ENCODE peak calls at places on chromosome 10, in four cellular contexts. One of them, this sample, is unnamed.

GRCh38 chr10:71623098-71623985 is 96.2 kb downstream of the C10orf105 start:
- DNase-seq in neural crest cell: peak; percentile 28
- DNase-seq in body of pancreas: no peak
- DNase-seq in IMR-90: peak; percentile 24
- DNase-seq in this sample: peak; percentile 26

GRCh38 chr10:103197177-103197576 is 4.1 kb upstream of the NT5C2 start:
- DNase-seq in neural crest cell: no peak
- DNase-seq in body of pancreas: peak; percentile 47
- DNase-seq in IMR-90: peak; percentile 75
- DNase-seq in this sample: peak; percentile 70

GRCh38 chr10:63977329-63977923 is 456.2 kb downstream of the REEP3 start:
- DNase-seq in neural crest cell: peak; percentile 41
- DNase-seq in body of pancreas: peak; percentile 40
- DNase-seq in IMR-90: peak; percentile 13
- DNase-seq in this sample: peak; percentile 48

GRCh38 chr10:81036257-81036656 is 498.6 kb downstream of the SH2D4B start:
- DNase-seq in neural crest cell: no peak
- DNase-seq in body of pancreas: no peak
- DNase-seq in IMR-90: no peak
- DNase-seq in this sample: no peak

GRCh38 chr10:75035975-75036708 is 75.3 kb upstream of the SAMD8 start:
- DNase-seq in neural crest cell: no peak
- DNase-seq in body of pancreas: no peak
- DNase-seq in IMR-90: peak; percentile 68
- DNase-seq in this sample: no peak

GRCh38 chr10:106078796-106079576 is 1085.5 kb downstream of the SORCS1 start:
- DNase-seq in neural crest cell: no peak
- DNase-seq in body of pancreas: no peak
- DNase-seq in IMR-90: no peak
- DNase-seq in this sample: peak; percentile 35

GRCh38 chr10:117224036-117224430 is 16.9 kb upstream of the SLC18A2 start:
- DNase-seq in neural crest cell: no peak
- DNase-seq in body of pancreas: no peak
- DNase-seq in IMR-90: no peak
- DNase-seq in this sample: no peak

GRCh38 chr10:75350791-75351190 is 50.8 kb downstream of the ZNF503 start:
- DNase-seq in neural crest cell: no peak
- DNase-seq in body of pancreas: no peak
- DNase-seq in IMR-90: peak; percentile 80
- DNase-seq in this sample: peak; percentile 34

GRCh38 chr10:117311261-117311660 is 64.0 kb downstream of the PDZD8 start:
- DNase-seq in neural crest cell: no peak
- DNase-seq in body of pancreas: no peak
- DNase-seq in IMR-90: no peak
- DNase-seq in this sample: peak; percentile 16

GRCh38 chr10:17465328-17466125 is 11.1 kb upstream of the ST8SIA6 start:
- DNase-seq in neural crest cell: no peak
- DNase-seq in body of pancreas: no peak
- DNase-seq in IMR-90: no peak
- DNase-seq in this sample: no peak

GRCh38 chr10:131817866-131818509 is 82.8 kb upstream of the PPP2R2D start:
- DNase-seq in neural crest cell: no peak
- DNase-seq in body of pancreas: no peak
- DNase-seq in IMR-90: no peak
- DNase-seq in this sample: no peak

GRCh38 chr10:119336599-119336998 is 129.2 kb downstream of the GRK5 start:
- DNase-seq in neural crest cell: no peak
- DNase-seq in body of pancreas: no peak
- DNase-seq in IMR-90: no peak
- DNase-seq in this sample: no peak

GRCh38 chr10:68192113-68192512 is 39.8 kb downstream of the ATOH7 start:
- DNase-seq in neural crest cell: no peak
- DNase-seq in body of pancreas: no peak
- DNase-seq in IMR-90: peak; percentile 56
- DNase-seq in this sample: no peak

GRCh38 chr10:19570991-19571390 is 245.2 kb upstream of the PLXDC2 start:
- DNase-seq in neural crest cell: no peak
- DNase-seq in body of pancreas: no peak
- DNase-seq in IMR-90: no peak
- DNase-seq in this sample: no peak

GRCh38 chr10:121324678-121325213 is 273.5 kb downstream of the FGFR2 start:
- DNase-seq in neural crest cell: no peak
- DNase-seq in body of pancreas: no peak
- DNase-seq in IMR-90: no peak
- DNase-seq in this sample: no peak

GRCh38 chr10:113947138-113948011 is 92.9 kb downstream of the NHLRC2 start:
- DNase-seq in neural crest cell: no peak
- DNase-seq in body of pancreas: peak; percentile 26
- DNase-seq in IMR-90: no peak
- DNase-seq in this sample: no peak

GRCh38 chr10:73780966-73781365 is 882 bp upstream of the CHCHD1 start:
- DNase-seq in neural crest cell: no peak
- DNase-seq in body of pancreas: no peak
- DNase-seq in IMR-90: peak; percentile 7
- DNase-seq in this sample: no peak

GRCh38 chr10:19904202-19904661 is 88.0 kb downstream of the PLXDC2 start:
- DNase-seq in neural crest cell: no peak
- DNase-seq in body of pancreas: no peak
- DNase-seq in IMR-90: peak; percentile 61
- DNase-seq in this sample: peak; percentile 95

GRCh38 chr10:128160335-128160734 is 34.1 kb upstream of the MKI67 start:
- DNase-seq in neural crest cell: no peak
- DNase-seq in body of pancreas: no peak
- DNase-seq in IMR-90: no peak
- DNase-seq in this sample: no peak

GRCh38 chr10:100319736-100320135 is 10.3 kb downstream of the PKD2L1 start:
- DNase-seq in neural crest cell: no peak
- DNase-seq in body of pancreas: no peak
- DNase-seq in IMR-90: no peak
- DNase-seq in this sample: no peak

GRCh38 chr10:10438335-10439123 is 579.1 kb upstream of the CELF2 start:
- DNase-seq in neural crest cell: no peak
- DNase-seq in body of pancreas: no peak
- DNase-seq in IMR-90: peak; percentile 4
- DNase-seq in this sample: no peak

GRCh38 chr10:101120884-101121660 is 10.0 kb upstream of the TLX1 start:
- DNase-seq in neural crest cell: no peak
- DNase-seq in body of pancreas: no peak
- DNase-seq in IMR-90: no peak
- DNase-seq in this sample: no peak

GRCh38 chr10:62735464-62736188 is 68.9 kb upstream of the ADO start:
- DNase-seq in neural crest cell: no peak
- DNase-seq in body of pancreas: no peak
- DNase-seq in IMR-90: peak; percentile 47
- DNase-seq in this sample: peak; percentile 57

GRCh38 chr10:128099901-128100300 is 26.3 kb downstream of the MKI67 start:
- DNase-seq in neural crest cell: no peak
- DNase-seq in body of pancreas: no peak
- DNase-seq in IMR-90: no peak
- DNase-seq in this sample: no peak

GRCh38 chr10:122882798-122883197 is 3.4 kb upstream of the FAM24B start:
- DNase-seq in neural crest cell: no peak
- DNase-seq in body of pancreas: no peak
- DNase-seq in IMR-90: no peak
- DNase-seq in this sample: no peak

GRCh38 chr10:91603931-91604331 is 28.9 kb downstream of the PPP1R3C start:
- DNase-seq in neural crest cell: no peak
- DNase-seq in body of pancreas: no peak
- DNase-seq in IMR-90: no peak
- DNase-seq in this sample: peak; percentile 10

GRCh38 chr10:127000598-127000997 is 95.4 kb downstream of the DOCK1 start:
- DNase-seq in neural crest cell: no peak
- DNase-seq in body of pancreas: no peak
- DNase-seq in IMR-90: no peak
- DNase-seq in this sample: no peak

GRCh38 chr10:116163732-116164131 is 109.3 kb downstream of the GFRA1 start:
- DNase-seq in neural crest cell: no peak
- DNase-seq in body of pancreas: no peak
- DNase-seq in IMR-90: no peak
- DNase-seq in this sample: no peak

GRCh38 chr10:80501381-80501912 is 36.3 kb upstream of the SH2D4B start:
- DNase-seq in neural crest cell: no peak
- DNase-seq in body of pancreas: no peak
- DNase-seq in IMR-90: no peak
- DNase-seq in this sample: no peak

GRCh38 chr10:94076325-94076841 is 82.7 kb downstream of the PLCE1 start:
- DNase-seq in neural crest cell: no peak
- DNase-seq in body of pancreas: no peak
- DNase-seq in IMR-90: peak; percentile 71
- DNase-seq in this sample: peak; percentile 29

GRCh38 chr10:119333146-119333792 is 125.9 kb downstream of the GRK5 start:
- DNase-seq in neural crest cell: no peak
- DNase-seq in body of pancreas: no peak
- DNase-seq in IMR-90: peak; percentile 70
- DNase-seq in this sample: peak; percentile 45

GRCh38 chr10:88979153-88979562 is 11.4 kb upstream of the FAS start:
- DNase-seq in neural crest cell: no peak
- DNase-seq in body of pancreas: no peak
- DNase-seq in IMR-90: peak; percentile 76
- DNase-seq in this sample: peak; percentile 51

GRCh38 chr10:102118867-102119266 is 1.3 kb downstream of the LDB1 start:
- DNase-seq in neural crest cell: no peak
- DNase-seq in body of pancreas: no peak
- DNase-seq in IMR-90: peak; percentile 20
- DNase-seq in this sample: no peak

GRCh38 chr10:63206997-63207952 is 74.1 kb downstream of the NRBF2 start:
- DNase-seq in neural crest cell: no peak
- DNase-seq in body of pancreas: no peak
- DNase-seq in IMR-90: peak; percentile 94
- DNase-seq in this sample: peak; percentile 87

GRCh38 chr10:89062861-89063260 is 72.3 kb downstream of the FAS start:
- DNase-seq in neural crest cell: no peak
- DNase-seq in body of pancreas: no peak
- DNase-seq in IMR-90: no peak
- DNase-seq in this sample: peak; percentile 29

GRCh38 chr10:28248092-28248491 is 54.8 kb downstream of the MPP7 start:
- DNase-seq in neural crest cell: no peak
- DNase-seq in body of pancreas: no peak
- DNase-seq in IMR-90: peak; percentile 31
- DNase-seq in this sample: peak; percentile 16

GRCh38 chr10:101367569-101368453 is 13.8 kb downstream of the BTRC start:
- DNase-seq in neural crest cell: no peak
- DNase-seq in body of pancreas: no peak
- DNase-seq in IMR-90: peak; percentile 79
- DNase-seq in this sample: peak; percentile 82

GRCh38 chr10:10418397-10418796 is 599.3 kb upstream of the CELF2 start:
- DNase-seq in neural crest cell: no peak
- DNase-seq in body of pancreas: no peak
- DNase-seq in IMR-90: no peak
- DNase-seq in this sample: no peak

DNA sequence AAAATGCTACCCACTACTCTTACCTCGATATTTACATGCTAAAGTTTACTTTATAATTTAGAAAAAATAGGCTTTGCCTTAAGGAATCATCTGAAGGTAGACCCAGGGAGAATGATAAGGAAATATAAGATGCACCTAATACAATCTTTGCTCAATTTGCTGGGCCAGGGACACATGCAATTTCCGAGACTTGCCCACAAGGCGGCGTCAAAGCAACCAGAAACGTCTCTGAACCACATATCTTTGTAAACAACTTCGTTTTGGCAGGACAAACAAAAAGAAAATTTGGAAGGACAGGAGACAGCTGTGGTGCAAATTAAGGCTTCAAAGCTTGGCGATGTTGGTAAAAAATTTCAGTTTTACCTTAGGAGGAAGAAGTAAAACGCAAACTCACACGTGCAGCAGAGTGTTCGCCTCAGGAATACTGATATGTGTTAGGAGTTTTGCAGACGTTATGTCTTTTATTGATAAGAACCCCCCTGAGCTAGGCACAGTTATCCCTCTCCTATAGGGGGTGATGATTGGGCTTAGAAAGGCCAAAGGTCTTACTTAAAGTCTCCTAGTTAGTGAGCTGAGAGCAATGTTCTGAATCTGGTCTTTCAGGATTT is 134.3 kb downstream of the PRKCQ start:
- DNase-seq in neural crest cell: peak; percentile 29
- DNase-seq in body of pancreas: no peak
- DNase-seq in IMR-90: peak; percentile 28
- DNase-seq in this sample: peak; percentile 28
- TF ChIP-seq CTCF in neural crest cell: peak; percentile 69
- TF ChIP-seq CTCF in body of pancreas: no peak
- TF ChIP-seq CTCF in IMR-90: peak; percentile 54
- TF ChIP-seq CTCF in this sample: peak; percentile 79

GRCh38 chr10:112526906-112527305 is 79.9 kb downstream of the VTI1A start:
- DNase-seq in neural crest cell: no peak
- DNase-seq in body of pancreas: no peak
- DNase-seq in IMR-90: no peak
- DNase-seq in this sample: no peak
- TF ChIP-seq CTCF in neural crest cell: no peak
- TF ChIP-seq CTCF in body of pancreas: no peak
- TF ChIP-seq CTCF in IMR-90: no peak
- TF ChIP-seq CTCF in this sample: no peak

GRCh38 chr10:34489973-34490372 is 325.1 kb downstream of the PARD3 start:
- DNase-seq in neural crest cell: no peak
- DNase-seq in body of pancreas: no peak
- DNase-seq in IMR-90: peak; percentile 64
- DNase-seq in this sample: peak; percentile 44
- TF ChIP-seq CTCF in neural crest cell: no peak
- TF ChIP-seq CTCF in body of pancreas: no peak
- TF ChIP-seq CTCF in IMR-90: no peak
- TF ChIP-seq CTCF in this sample: no peak

GRCh38 chr10:44853148-44853734 is 57.9 kb upstream of the TMEM72 start:
- DNase-seq in neural crest cell: no peak
- DNase-seq in body of pancreas: no peak
- DNase-seq in IMR-90: peak; percentile 47
- DNase-seq in this sample: no peak
- TF ChIP-seq CTCF in neural crest cell: no peak
- TF ChIP-seq CTCF in body of pancreas: no peak
- TF ChIP-seq CTCF in IMR-90: peak; percentile 66
- TF ChIP-seq CTCF in this sample: peak; percentile 86

GRCh38 chr10:84177541-84178386 is 4.2 kb downstream of the GPR15LG start:
- DNase-seq in neural crest cell: no peak
- DNase-seq in body of pancreas: no peak
- DNase-seq in IMR-90: no peak
- DNase-seq in this sample: no peak
- TF ChIP-seq CTCF in neural crest cell: no peak
- TF ChIP-seq CTCF in body of pancreas: no peak
- TF ChIP-seq CTCF in IMR-90: no peak
- TF ChIP-seq CTCF in this sample: no peak

DNA sequence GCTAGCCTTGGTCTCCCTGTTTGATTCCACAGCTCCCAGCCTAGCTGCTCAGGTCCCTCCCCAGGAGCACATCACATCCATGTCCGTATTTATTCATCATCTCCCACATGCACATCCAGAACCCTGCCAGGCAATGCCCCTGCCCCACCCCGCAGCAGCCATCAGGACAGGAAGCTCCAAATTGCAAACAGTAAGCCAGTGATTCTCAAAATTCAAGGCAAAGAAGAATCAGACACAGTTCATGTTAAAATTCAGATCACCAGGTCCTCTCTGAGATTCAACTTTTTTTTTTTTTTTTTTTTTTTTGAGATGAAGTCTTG is 17.7 kb downstream of the LRRC20 start:
- DNase-seq in neural crest cell: no peak
- DNase-seq in body of pancreas: no peak
- DNase-seq in IMR-90: no peak
- DNase-seq in this sample: no peak
- TF ChIP-seq CTCF in neural crest cell: no peak
- TF ChIP-seq CTCF in body of pancreas: no peak
- TF ChIP-seq CTCF in IMR-90: no peak
- TF ChIP-seq CTCF in this sample: no peak

GRCh38 chr10:110415809-110416208 is 81.9 kb upstream of the DUSP5 start:
- DNase-seq in neural crest cell: no peak
- DNase-seq in body of pancreas: no peak
- DNase-seq in IMR-90: no peak
- DNase-seq in this sample: no peak
- TF ChIP-seq CTCF in neural crest cell: no peak
- TF ChIP-seq CTCF in body of pancreas: no peak
- TF ChIP-seq CTCF in IMR-90: no peak
- TF ChIP-seq CTCF in this sample: no peak